ENCODE peak calls at places on chromosomes 2 and 18, in six cellular contexts. C, V, Z, X, L and M are unnamed samples.
A peak's percentile ranks its signal among the peaks of the same experiment; 100 is the strongest.

GRCh38 chr2:8761529-8762164 is 75.8 kb downstream of the KIDINS220 start:
- DNase-seq in V (no peak), L (no peak), C (peak; percentile 30), X (no peak), Z (peak; percentile 7), M (no peak)

GRCh38 chr18:45541421-45541820 is 73.9 kb upstream of the SLC14A2 start:
- DNase-seq in V (no peak), L (no peak), Z (no peak), C (no peak), X (no peak), M (no peak)

GRCh38 chr18:48862678-48863270 is 88.0 kb downstream of the SMAD7 start:
- DNase-seq in V (no peak), C (no peak), L (no peak), Z (no peak), X (no peak), M (no peak)

GRCh38 chr18:38981382-38981781 is 1415.8 kb upstream of the CELF4 start:
- DNase-seq in X (no peak), Z (no peak), L (no peak), V (no peak), C (no peak), M (no peak)

GRCh38 chr2:64987001-64987962 is 1.9 kb upstream of the SLC1A4 start:
- DNase-seq in L (no peak), Z (peak; percentile 56), X (no peak), V (no peak), C (no peak), M (no peak)

GRCh38 chr2:168147858-168148794 is 99.3 kb downstream of the STK39 start:
- DNase-seq in L (no peak), X (no peak), Z (no peak), C (no peak), V (no peak), M (no peak)

GRCh38 chr2:132256251-132256902 is 94.6 kb upstream of the ANKRD30BL start:
- DNase-seq in X (no peak), C (peak; percentile 48), L (no peak), V (no peak), Z (no peak), M (no peak)

GRCh38 chr2:152730591-152731333 is 12.3 kb downstream of the ARL6IP6 start:
- DNase-seq in Z (peak; percentile 73), V (peak; percentile 5), L (no peak), X (no peak), C (no peak), M (peak; percentile 27)

GRCh38 chr2:43071629-43072550 is 154.5 kb downstream of the ZFP36L2 start:
- DNase-seq in Z (no peak), V (no peak), X (no peak), C (no peak), L (no peak), M (no peak)

GRCh38 chr2:233263045-233263570 is 11.6 kb downstream of the ATG16L1 start:
- DNase-seq in L (no peak), C (no peak), Z (no peak), X (no peak), V (no peak), M (no peak)

GRCh38 chr2:71462641-71463341 is 9.4 kb downstream of the DYSF start:
- DNase-seq in L (no peak), C (no peak), X (no peak), Z (no peak), V (no peak), M (no peak)

GRCh38 chr2:95073856-95074662 is 47.5 kb downstream of the MRPS5 start:
- DNase-seq in X (no peak), V (no peak), L (no peak), C (no peak), Z (no peak), M (no peak)

GRCh38 chr2:46270384-46270783 is 26.8 kb upstream of the EPAS1 start:
- DNase-seq in L (no peak), C (no peak), X (no peak), V (no peak), Z (no peak), M (no peak)

GRCh38 chr2:17282826-17283225 is 235.4 kb downstream of the RAD51AP2 start:
- DNase-seq in L (no peak), Z (no peak), C (no peak), V (no peak), X (no peak), M (no peak)

GRCh38 chr2:149738771-149739170 is 151.2 kb upstream of the MMADHC start:
- DNase-seq in C (no peak), Z (no peak), L (no peak), V (no peak), X (no peak), M (no peak)

GRCh38 chr2:235461763-235462414 is 32.0 kb upstream of the AGAP1 start:
- DNase-seq in X (no peak), Z (no peak), C (no peak), L (no peak), V (no peak), M (no peak)

GRCh38 chr18:8881103-8881502 is 175.7 kb downstream of the MTCL1 start:
- DNase-seq in L (no peak), Z (no peak), V (no peak), C (no peak), X (no peak), M (no peak)

GRCh38 chr18:8876887-8877286 is 171.5 kb downstream of the MTCL1 start:
- DNase-seq in X (no peak), Z (peak; percentile 40), V (no peak), L (no peak), C (no peak), M (no peak)

GRCh38 chr18:8883409-8883668 is 178.0 kb downstream of the MTCL1 start:
- DNase-seq in C (no peak), L (no peak), X (no peak), Z (no peak), V (no peak), M (no peak)

GRCh38 chr18:8882632-8883408 is 177.5 kb downstream of the MTCL1 start:
- DNase-seq in L (no peak), X (no peak), V (no peak), C (peak; percentile 86), Z (peak; percentile 50), M (no peak)
- TF ChIP-seq CTCF in L (no peak), X (no peak), V (no peak), C (peak; percentile 62), Z (peak; percentile 2), M (no peak)

GRCh38 chr18:32868424-32868823 is 95.6 kb upstream of the KLHL14 start:
- DNase-seq in L (no peak), V (no peak), C (no peak), X (no peak), Z (no peak), M (no peak)
- H3K27ac ChIP-seq in L (no peak overlapping the region), V (no peak overlapping the region), C (no peak overlapping the region), X (no peak overlapping the region), Z (no peak overlapping the region), M (no peak overlapping the region)

GRCh38 chr2:44922776-44923175 is 18.7 kb upstream of the SIX3 start:
- DNase-seq in L (no peak), Z (no peak), C (no peak), X (no peak), V (no peak), M (no peak)
- H3K27me3 ChIP-seq in L (peaks cover 23% of the 10 kb centered on the region), Z (peaks cover 17% of the 10 kb centered on the region), C (peaks cover 55% of the 10 kb centered on the region), X (peaks cover 48% of the 10 kb centered on the region), V (no peaks in the 10 kb centered on the region), M (peaks cover 71% of the 10 kb centered on the region)

GRCh38 chr2:23988371-23988770 is 21.5 kb upstream of the MFSD2B start:
- DNase-seq in X (no peak), Z (peak; percentile 6), L (no peak), C (no peak), V (no peak), M (no peak)
- TF ChIP-seq CTCF in X (no peak), Z (peak; percentile 53), L (no peak), C (no peak), V (no peak), M (peak; percentile 39)

GRCh38 chr18:13382990-13383821 is 164.6 kb downstream of the LDLRAD4 start:
- DNase-seq in Z (no peak), X (no peak), V (no peak), C (no peak), L (no peak), M (no peak)

GRCh38 chr18:13381331-13381730 is 162.8 kb downstream of the LDLRAD4 start:
- DNase-seq in C (no peak), X (no peak), Z (no peak), V (no peak), L (no peak), M (no peak)

GRCh38 chr18:13380671-13381070 is 162.1 kb downstream of the LDLRAD4 start:
- DNase-seq in L (no peak), C (no peak), X (no peak), Z (no peak), V (no peak), M (no peak)

GRCh38 chr18:13382683-13382989 is 164.1 kb downstream of the LDLRAD4 start:
- DNase-seq in L (no peak), X (no peak), Z (no peak), C (no peak), V (no peak), M (no peak)

DNA sequence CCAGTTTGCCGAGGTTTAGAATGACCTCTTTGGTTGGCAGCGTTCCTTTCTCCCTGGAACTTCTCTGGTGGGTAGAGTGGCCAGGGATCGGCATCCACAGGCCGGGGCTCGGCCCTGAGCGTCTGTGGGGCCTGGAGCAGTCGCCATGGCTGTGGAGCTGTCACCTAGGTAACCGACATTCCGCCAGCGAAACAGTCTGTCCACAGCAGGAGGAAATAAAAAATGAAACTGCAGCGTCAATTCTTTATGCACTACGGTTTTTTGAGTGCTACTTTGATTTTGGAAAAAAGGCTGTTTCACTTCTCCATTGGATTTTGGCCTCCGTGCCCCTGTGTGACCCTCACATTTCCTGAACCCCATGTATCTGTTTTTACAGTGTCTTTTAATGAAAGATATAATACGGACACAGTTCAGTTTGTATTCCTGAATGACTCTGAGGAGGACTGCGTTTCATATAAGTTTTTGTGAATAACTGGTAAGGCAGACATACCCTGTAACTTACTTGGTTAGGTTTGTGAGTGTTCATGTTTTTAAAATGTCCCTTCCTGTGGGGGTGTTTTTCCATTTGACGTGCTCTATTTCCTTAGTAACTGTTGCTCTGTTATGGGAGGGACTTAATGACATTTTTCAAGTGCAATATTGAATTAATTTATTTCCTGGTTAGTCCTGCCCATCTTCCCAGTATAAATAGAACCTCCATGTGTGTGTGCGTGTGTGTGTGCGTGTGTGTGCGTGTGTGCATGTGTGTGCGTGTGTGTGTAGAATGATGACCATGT is 163.5 kb downstream of the LDLRAD4 start:
- DNase-seq in C (no peak), X (peak; percentile 68), V (peak; percentile 55), L (peak; percentile 42), Z (no peak), M (no peak)
- H3K27ac ChIP-seq in C (no peak overlapping the region), X (peak overlapping the region; percentile 64), V (peak overlapping the region; percentile 70), L (peak overlapping the region; percentile 88), Z (no peak overlapping the region), M (peak overlapping the region; percentile 91)

DNA sequence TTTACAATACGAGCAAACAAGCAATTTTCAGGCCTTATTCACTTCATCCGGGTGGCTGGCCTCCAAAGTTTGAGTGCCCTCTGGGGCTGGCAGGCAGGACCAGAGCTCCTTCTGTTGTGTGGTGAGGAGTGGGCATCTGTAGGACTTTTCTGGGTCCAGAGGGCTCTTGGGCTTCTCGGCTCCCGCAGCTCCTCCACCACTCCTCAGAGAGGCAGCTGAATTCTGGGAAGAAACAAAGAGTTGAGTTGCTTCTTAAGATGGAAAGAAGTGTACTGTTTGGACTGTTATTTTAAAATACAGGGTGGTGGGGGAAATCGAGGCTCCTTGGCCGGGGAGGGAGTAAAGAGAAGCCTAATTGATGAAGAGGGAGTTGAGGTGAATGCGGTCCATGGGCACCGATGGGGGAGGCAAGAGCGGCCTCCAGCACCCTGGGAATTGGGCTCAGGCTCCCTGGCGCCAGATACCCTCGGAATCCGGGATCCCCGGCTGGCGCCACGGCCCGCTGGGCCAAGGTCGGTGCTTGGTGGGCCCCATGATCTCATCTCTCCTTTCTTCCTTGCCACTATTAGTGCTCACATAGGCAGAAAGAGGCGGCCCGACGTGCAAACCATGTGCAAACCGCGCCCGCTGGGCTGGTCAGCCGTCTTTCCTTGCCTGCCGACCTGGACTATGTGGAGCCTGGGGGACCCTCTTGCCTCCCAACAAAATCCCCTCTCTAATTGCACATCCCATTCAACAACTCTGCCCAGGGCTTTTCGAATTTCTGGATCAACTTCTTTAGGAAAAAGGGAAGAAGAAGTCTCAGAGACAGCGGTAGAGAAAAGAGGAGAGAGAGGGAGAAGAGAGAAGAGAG is 664 bp upstream of the SIX3 start:
- DNase-seq in V (no peak), Z (no peak), X (no peak), L (no peak), C (no peak), M (no peak)
- H3K27me3 ChIP-seq in V (no peaks in the 10 kb centered on the region), Z (peaks cover 82% of the 10 kb centered on the region), X (peaks cover 87% of the 10 kb centered on the region), L (peaks cover 46% of the 10 kb centered on the region), C (peaks cover 100% of the 10 kb centered on the region), M (peaks cover 91% of the 10 kb centered on the region)